ENCODE peak calls at places on chromosomes 13 and 19, in four cellular contexts. W is activated T-cell treated with anti-CD3 and anti-CD28 coated beads for 1 hour, A is neuronal stem cell, M is caudate nucleus. H is an unnamed sample.

GRCh38 chr19:41116261-41116660 is 2.0 kb downstream of the CYP2F1 start:
- DNase-seq in A (no peak), W (no peak), M (no peak), H (no peak)

GRCh38 chr13:92510416-92510815 is 716.2 kb upstream of the GPC6 start:
- DNase-seq in A (no peak), W (no peak), M (no peak), H (no peak)

GRCh38 chr19:41646589-41647204 is 19.8 kb upstream of the CEACAM4 start:
- DNase-seq in W (peak), A (no peak), M (no peak), H (peak)

GRCh38 chr19:46839752-46840151 is 10.9 kb downstream of the AP2S1 start:
- DNase-seq in A (no peak), M (no peak), W (no peak), H (no peak)

GRCh38 chr13:98144501-98145350 is 1.8 kb downstream of the FARP1 start:
- DNase-seq in M (no peak), A (peak), W (no peak), H (no peak)

GRCh38 chr13:102197193-102197592 is 204.7 kb downstream of the FGF14 start:
- DNase-seq in M (no peak), A (no peak), W (no peak), H (no peak)

GRCh38 chr19:48461982-48462655 is 6.7 kb downstream of the KCNJ14 start:
- DNase-seq in A (no peak), M (no peak), W (no peak), H (no peak)

GRCh38 chr13:110226051-110226562 is 80.8 kb downstream of the COL4A1 start:
- DNase-seq in M (no peak), A (no peak), W (no peak), H (no peak)

GRCh38 chr19:57282011-57282636 is 1.8 kb downstream of the ZNF460 start:
- DNase-seq in M (no peak), W (no peak), A (no peak), H (no peak)

GRCh38 chr13:94030415-94031119 is 448.9 kb downstream of the DCT start:
- DNase-seq in M (no peak), W (no peak), A (no peak), H (no peak)

GRCh38 chr13:25677956-25678355 is 306.2 kb downstream of the ATP8A2 start:
- DNase-seq in M (no peak), W (no peak), A (no peak), H (no peak)

H was measured in activated gamma-delta T cell treated with anti-CD3 and anti-CD28 coated beads, Interleukin-2, amount 50 U/mL, for 16 hours.